ENCODE peak calls at places on chromosomes 2 and 18, in six cellular contexts. One of them, this sample, is unnamed.
A peak's percentile ranks its signal among the peaks of the same experiment; 100 is the strongest.

GRCh38 chr2:54298511-54298910 is 42.5 kb upstream of the TSPYL6 start:
- DNase-seq in aorta: no peak
- DNase-seq in endothelial cell: no peak
- DNase-seq in sigmoid colon: no peak
- DNase-seq in AG04449: no peak
- DNase-seq in naive thymus-derived CD4-positive, alpha-beta T cell: no peak
- DNase-seq in this sample: no peak

GRCh38 chr2:173021939-173022371 is 53.7 kb upstream of the MAP3K20 start:
- DNase-seq in endothelial cell: no peak
- DNase-seq in naive thymus-derived CD4-positive, alpha-beta T cell: no peak
- DNase-seq in sigmoid colon: no peak
- DNase-seq in aorta: no peak
- DNase-seq in AG04449: no peak
- DNase-seq in this sample: no peak

GRCh38 chr18:3595282-3596273 is 145.6 kb downstream of the TGIF1 start:
- DNase-seq in naive thymus-derived CD4-positive, alpha-beta T cell: no peak
- DNase-seq in sigmoid colon: peak; percentile 82
- DNase-seq in aorta: no peak
- DNase-seq in endothelial cell: no peak
- DNase-seq in AG04449: peak; percentile 83
- DNase-seq in this sample: peak; percentile 96

GRCh38 chr2:235944591-235944990 is 223.6 kb downstream of the GBX2 start:
- DNase-seq in endothelial cell: no peak
- DNase-seq in sigmoid colon: peak; percentile 9
- DNase-seq in aorta: no peak
- DNase-seq in AG04449: no peak
- DNase-seq in naive thymus-derived CD4-positive, alpha-beta T cell: no peak
- DNase-seq in this sample: no peak

GRCh38 chr2:68436270-68436669 is 30.8 kb downstream of the FBXO48 start:
- DNase-seq in endothelial cell: no peak
- DNase-seq in sigmoid colon: no peak
- DNase-seq in aorta: no peak
- DNase-seq in AG04449: no peak
- DNase-seq in naive thymus-derived CD4-positive, alpha-beta T cell: no peak
- DNase-seq in this sample: no peak

GRCh38 chr2:168526641-168527040 is 70.6 kb downstream of the CERS6 start:
- DNase-seq in sigmoid colon: peak; percentile 78
- DNase-seq in endothelial cell: no peak
- DNase-seq in aorta: no peak
- DNase-seq in AG04449: no peak
- DNase-seq in naive thymus-derived CD4-positive, alpha-beta T cell: no peak
- DNase-seq in this sample: no peak

GRCh38 chr2:26033270-26033768 is 565 bp upstream of the RAB10 start:
- DNase-seq in endothelial cell: peak; percentile 70
- DNase-seq in sigmoid colon: no peak
- DNase-seq in aorta: no peak
- DNase-seq in naive thymus-derived CD4-positive, alpha-beta T cell: no peak
- DNase-seq in AG04449: no peak
- DNase-seq in this sample: peak; percentile 92

GRCh38 chr2:237752761-237753165 is 45.8 kb upstream of the RBM44 start:
- DNase-seq in aorta: no peak
- DNase-seq in sigmoid colon: no peak
- DNase-seq in AG04449: no peak
- DNase-seq in endothelial cell: no peak
- DNase-seq in naive thymus-derived CD4-positive, alpha-beta T cell: no peak
- DNase-seq in this sample: no peak

GRCh38 chr2:45009928-45010705 is 865 bp upstream of the SIX2 start:
- DNase-seq in naive thymus-derived CD4-positive, alpha-beta T cell: no peak
- DNase-seq in sigmoid colon: peak; percentile 77
- DNase-seq in aorta: peak; percentile 94
- DNase-seq in endothelial cell: peak; percentile 47
- DNase-seq in AG04449: no peak
- DNase-seq in this sample: peak; percentile 82

GRCh38 chr2:181923123-181923522 is 31.6 kb downstream of the ITPRID2 start:
- DNase-seq in naive thymus-derived CD4-positive, alpha-beta T cell: no peak
- DNase-seq in endothelial cell: no peak
- DNase-seq in aorta: no peak
- DNase-seq in sigmoid colon: no peak
- DNase-seq in AG04449: no peak
- DNase-seq in this sample: no peak

GRCh38 chr2:20584637-20585321 is 66.1 kb downstream of the HS1BP3 start:
- DNase-seq in endothelial cell: no peak
- DNase-seq in sigmoid colon: peak; percentile 88
- DNase-seq in naive thymus-derived CD4-positive, alpha-beta T cell: no peak
- DNase-seq in aorta: peak; percentile 47
- DNase-seq in AG04449: peak; percentile 91
- DNase-seq in this sample: no peak

GRCh38 chr2:134919360-134920210 is 963 bp downstream of the CCNT2 start:
- DNase-seq in sigmoid colon: peak; percentile 65
- DNase-seq in aorta: no peak
- DNase-seq in naive thymus-derived CD4-positive, alpha-beta T cell: peak; percentile 22
- DNase-seq in AG04449: no peak
- DNase-seq in endothelial cell: peak; percentile 26
- DNase-seq in this sample: no peak

GRCh38 chr2:43018179-43019024 is 208.0 kb downstream of the ZFP36L2 start:
- DNase-seq in AG04449: peak; percentile 33
- DNase-seq in endothelial cell: no peak
- DNase-seq in sigmoid colon: peak; percentile 98
- DNase-seq in aorta: peak; percentile 89
- DNase-seq in naive thymus-derived CD4-positive, alpha-beta T cell: no peak
- DNase-seq in this sample: no peak

GRCh38 chr2:174729797-174730529 is 34.3 kb downstream of the CHRNA1 start:
- DNase-seq in sigmoid colon: no peak
- DNase-seq in aorta: peak; percentile 82
- DNase-seq in endothelial cell: peak; percentile 26
- DNase-seq in AG04449: no peak
- DNase-seq in naive thymus-derived CD4-positive, alpha-beta T cell: peak; percentile 23
- DNase-seq in this sample: no peak

GRCh38 chr2:104434363-104434792 is 419.5 kb upstream of the POU3F3 start:
- DNase-seq in endothelial cell: peak; percentile 21
- DNase-seq in naive thymus-derived CD4-positive, alpha-beta T cell: no peak
- DNase-seq in aorta: no peak
- DNase-seq in sigmoid colon: no peak
- DNase-seq in AG04449: no peak
- DNase-seq in this sample: peak; percentile 80

GRCh38 chr2:202109737-202110184 is 36.7 kb downstream of the KIAA2012 start:
- DNase-seq in endothelial cell: no peak
- DNase-seq in sigmoid colon: peak; percentile 74
- DNase-seq in naive thymus-derived CD4-positive, alpha-beta T cell: no peak
- DNase-seq in AG04449: no peak
- DNase-seq in aorta: peak; percentile 75
- DNase-seq in this sample: no peak

GRCh38 chr2:150165988-150166965 is 321.2 kb downstream of the RND3 start:
- DNase-seq in AG04449: no peak
- DNase-seq in aorta: no peak
- DNase-seq in endothelial cell: no peak
- DNase-seq in naive thymus-derived CD4-positive, alpha-beta T cell: no peak
- DNase-seq in sigmoid colon: peak; percentile 74
- DNase-seq in this sample: peak; percentile 85

GRCh38 chr2:129936334-129936934 is 43.0 kb upstream of the RAB6C start:
- DNase-seq in aorta: no peak
- DNase-seq in naive thymus-derived CD4-positive, alpha-beta T cell: no peak
- DNase-seq in sigmoid colon: no peak
- DNase-seq in endothelial cell: peak; percentile 64
- DNase-seq in AG04449: no peak
- DNase-seq in this sample: no peak

GRCh38 chr2:109009920-109010610 is 21.0 kb upstream of the EDAR start:
- DNase-seq in sigmoid colon: no peak
- DNase-seq in aorta: no peak
- DNase-seq in naive thymus-derived CD4-positive, alpha-beta T cell: no peak
- DNase-seq in endothelial cell: no peak
- DNase-seq in AG04449: no peak
- DNase-seq in this sample: no peak

GRCh38 chr2:159317392-159318088 is 31.0 kb upstream of the WDSUB1 start:
- DNase-seq in aorta: no peak
- DNase-seq in endothelial cell: no peak
- DNase-seq in naive thymus-derived CD4-positive, alpha-beta T cell: no peak
- DNase-seq in AG04449: no peak
- DNase-seq in sigmoid colon: no peak
- DNase-seq in this sample: no peak

GRCh38 chr2:104758199-104758620 is 95.7 kb upstream of the POU3F3 start:
- DNase-seq in aorta: no peak
- DNase-seq in naive thymus-derived CD4-positive, alpha-beta T cell: no peak
- DNase-seq in AG04449: no peak
- DNase-seq in endothelial cell: no peak
- DNase-seq in sigmoid colon: no peak
- DNase-seq in this sample: peak; percentile 59

GRCh38 chr2:45436456-45436855 is 174.6 kb downstream of the SRBD1 start:
- DNase-seq in naive thymus-derived CD4-positive, alpha-beta T cell: no peak
- DNase-seq in sigmoid colon: no peak
- DNase-seq in AG04449: no peak
- DNase-seq in aorta: no peak
- DNase-seq in endothelial cell: no peak
- DNase-seq in this sample: no peak

GRCh38 chr18:47036298-47036874 is 965 bp upstream of the ELOA2 start:
- DNase-seq in naive thymus-derived CD4-positive, alpha-beta T cell: no peak
- DNase-seq in aorta: no peak
- DNase-seq in AG04449: no peak
- DNase-seq in sigmoid colon: no peak
- DNase-seq in endothelial cell: peak; percentile 59
- DNase-seq in this sample: no peak

GRCh38 chr2:84959494-84960156 is 11.3 kb upstream of the KCMF1 start:
- DNase-seq in AG04449: no peak
- DNase-seq in endothelial cell: no peak
- DNase-seq in naive thymus-derived CD4-positive, alpha-beta T cell: no peak
- DNase-seq in sigmoid colon: no peak
- DNase-seq in aorta: no peak
- DNase-seq in this sample: peak; percentile 83

GRCh38 chr2:109451671-109452070 is 162.1 kb downstream of the SEPTIN10 start:
- DNase-seq in AG04449: no peak
- DNase-seq in endothelial cell: no peak
- DNase-seq in sigmoid colon: peak; percentile 20
- DNase-seq in naive thymus-derived CD4-positive, alpha-beta T cell: no peak
- DNase-seq in aorta: peak; percentile 67
- DNase-seq in this sample: no peak

GRCh38 chr2:113057127-113057526 is 1.9 kb upstream of the IL36RN start:
- DNase-seq in endothelial cell: no peak
- DNase-seq in sigmoid colon: no peak
- DNase-seq in naive thymus-derived CD4-positive, alpha-beta T cell: no peak
- DNase-seq in AG04449: no peak
- DNase-seq in aorta: no peak
- DNase-seq in this sample: no peak

GRCh38 chr2:177611310-177611886 is 218.8 kb downstream of the AGPS start:
- DNase-seq in AG04449: no peak
- DNase-seq in aorta: no peak
- DNase-seq in sigmoid colon: no peak
- DNase-seq in endothelial cell: no peak
- DNase-seq in naive thymus-derived CD4-positive, alpha-beta T cell: no peak
- DNase-seq in this sample: no peak

GRCh38 chr2:149221898-149222297 is 108.5 kb upstream of the LYPD6 start:
- DNase-seq in sigmoid colon: no peak
- DNase-seq in naive thymus-derived CD4-positive, alpha-beta T cell: no peak
- DNase-seq in aorta: no peak
- DNase-seq in AG04449: no peak
- DNase-seq in endothelial cell: no peak
- DNase-seq in this sample: no peak

GRCh38 chr2:19883971-19884720 is 17.6 kb downstream of the TTC32 start:
- DNase-seq in sigmoid colon: peak; percentile 25
- DNase-seq in naive thymus-derived CD4-positive, alpha-beta T cell: no peak
- DNase-seq in endothelial cell: no peak
- DNase-seq in AG04449: no peak
- DNase-seq in aorta: no peak
- DNase-seq in this sample: no peak

GRCh38 chr2:119837350-119837749 is 77.6 kb downstream of the PTPN4 start:
- DNase-seq in naive thymus-derived CD4-positive, alpha-beta T cell: no peak
- DNase-seq in AG04449: no peak
- DNase-seq in endothelial cell: no peak
- DNase-seq in sigmoid colon: no peak
- DNase-seq in aorta: no peak
- DNase-seq in this sample: no peak

GRCh38 chr2:196079052-196079451 is 10.4 kb upstream of the DNAH7 start:
- DNase-seq in AG04449: no peak
- DNase-seq in endothelial cell: no peak
- DNase-seq in naive thymus-derived CD4-positive, alpha-beta T cell: no peak
- DNase-seq in sigmoid colon: no peak
- DNase-seq in aorta: no peak
- DNase-seq in this sample: no peak

GRCh38 chr2:203238711-203239526 is at the start of gene CYP20A1:
- DNase-seq in sigmoid colon: peak; percentile 98
- DNase-seq in aorta: peak; percentile 99
- DNase-seq in AG04449: peak; percentile 60
- DNase-seq in naive thymus-derived CD4-positive, alpha-beta T cell: peak; percentile 96
- DNase-seq in endothelial cell: peak; percentile 98
- DNase-seq in this sample: peak; percentile 95

GRCh38 chr2:32775954-32776353 is 148.1 kb downstream of the TTC27 start:
- DNase-seq in endothelial cell: no peak
- DNase-seq in naive thymus-derived CD4-positive, alpha-beta T cell: no peak
- DNase-seq in AG04449: no peak
- DNase-seq in aorta: no peak
- DNase-seq in sigmoid colon: no peak
- DNase-seq in this sample: no peak

This sample was measured in Caki2.